ENCODE peak calls at places on chromosomes 12 and 14, in ten cellular contexts. L, M, F, P, U, D, R, B, X and I are unnamed samples. For H3K9me3 and H3K4me1, the result is how much of the 10 kb centered on the place peaks cover.

GRCh38 chr14:92969470-92970232 is 46.7 kb downstream of the CHGA start:
- DNase-seq in L (no peak), M (no peak), F (no peak), P (no peak), U (no peak), D (no peak), R (peak), B (no peak), X (no peak), I (no peak)

GRCh38 chr14:94051779-94052178 is 25.6 kb downstream of the OTUB2 start:
- DNase-seq in L (no peak), M (no peak), F (no peak), P (no peak), U (no peak), D (peak), R (no peak), B (no peak), X (no peak), I (no peak)

GRCh38 chr12:21576431-21576830 is 28.2 kb downstream of the GYS2 start:
- DNase-seq in L (no peak), M (no peak), F (no peak), P (no peak), U (no peak), D (no peak), R (no peak), B (no peak), X (no peak), I (no peak)

GRCh38 chr14:33765251-33765650 is 185.6 kb downstream of the EGLN3 start:
- DNase-seq in L (no peak), M (no peak), F (no peak), P (no peak), U (no peak), D (no peak), R (no peak), B (peak), X (no peak), I (no peak)

GRCh38 chr12:87082756-87083155 is 826.6 kb upstream of the MGAT4C start:
- DNase-seq in L (no peak), M (no peak), F (no peak), P (no peak), U (no peak), D (no peak), R (no peak), B (no peak), X (no peak), I (no peak)

GRCh38 chr12:95963104-95963503 is 20.0 kb downstream of the AMDHD1 start:
- DNase-seq in L (no peak), M (no peak), F (no peak), P (no peak), U (no peak), D (no peak), R (no peak), B (no peak), X (no peak), I (no peak)

GRCh38 chr12:98998697-98999299 is 353.7 kb downstream of the APAF1 start:
- DNase-seq in L (no peak), M (no peak), F (no peak), P (no peak), U (no peak), D (peak), R (no peak), B (no peak), X (no peak), I (no peak)

GRCh38 chr14:70257526-70257925 is 68.8 kb upstream of the SLC8A3 start:
- DNase-seq in L (no peak), M (no peak), F (peak), P (no peak), U (no peak), D (no peak), R (no peak), B (no peak), X (no peak), I (no peak)

GRCh38 chr12:99026332-99027116 is 381.4 kb downstream of the APAF1 start:
- DNase-seq in L (no peak), M (no peak), F (no peak), P (no peak), U (no peak), D (no peak), R (no peak), B (no peak), X (no peak), I (no peak)

DNA sequence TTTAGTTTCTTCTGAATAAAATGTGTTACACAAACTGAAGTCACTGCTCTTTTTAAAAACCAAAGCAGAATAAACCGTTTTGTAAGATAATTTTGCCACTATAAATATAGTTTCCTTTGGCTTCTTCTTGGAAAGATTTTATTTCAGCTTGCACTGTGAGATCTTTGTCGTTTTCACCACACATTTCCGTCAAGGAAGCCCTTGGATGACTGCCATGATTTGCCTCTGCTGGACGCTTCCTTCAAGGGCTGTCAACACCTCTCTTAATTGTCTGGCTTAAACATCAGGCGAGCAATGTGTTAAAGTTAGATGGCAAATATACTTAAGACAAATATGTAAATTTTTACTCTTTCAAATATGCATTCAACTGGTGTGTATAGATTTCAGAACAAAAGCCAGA is 624.1 kb downstream of the DIO2 start:
- DNase-seq in L (no peak), M (no peak), F (no peak), P (no peak), U (no peak), D (no peak), R (no peak), B (peak), X (no peak), I (no peak)
- H3K9me3 ChIP-seq in L (under half), M (under half), F (under half), P (under half), U (under half), D (under half), R (under half), B (under half), X (under half), I (under half)

DNA sequence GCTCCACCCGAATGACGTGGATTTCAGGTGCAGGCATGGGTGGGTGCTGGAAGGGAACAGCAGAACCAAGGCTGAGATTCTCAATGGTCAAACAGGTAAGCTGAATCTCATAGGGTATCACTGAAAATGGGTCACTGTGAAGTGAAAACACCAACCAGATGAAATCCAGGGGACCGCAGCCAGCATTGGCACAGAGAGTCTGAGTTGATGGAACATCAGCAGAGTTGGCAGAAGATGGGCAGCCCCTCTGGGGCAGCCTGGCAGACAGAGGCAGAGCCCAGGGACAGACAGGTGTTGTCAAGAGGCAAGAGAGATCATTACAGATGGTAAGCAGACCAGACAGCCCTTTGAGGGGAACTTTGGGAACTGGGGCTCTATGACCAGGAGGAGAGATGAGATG is 48.0 kb downstream of the ACTN1 start:
- DNase-seq in L (no peak), M (no peak), F (no peak), P (no peak), U (no peak), D (no peak), R (no peak), B (no peak), X (no peak), I (no peak)
- H3K27ac ChIP-seq in L (peak), M (no peak), F (peak), P (no peak), U (no peak), D (no peak), R (no peak), B (peak), X (no peak), I (no peak)

GRCh38 chr14:103058209-103059055 is 1.1 kb upstream of the CDC42BPB start:
- DNase-seq in L (peak), M (no peak), F (no peak), P (no peak), U (peak), D (no peak), R (peak), B (no peak), X (no peak), I (no peak)

GRCh38 chr14:103055693-103056092 is 1.7 kb downstream of the CDC42BPB start:
- DNase-seq in L (no peak), M (no peak), F (no peak), P (no peak), U (no peak), D (no peak), R (no peak), B (no peak), X (no peak), I (no peak)

GRCh38 chr14:103057028-103057371 is 349 bp downstream of the CDC42BPB start:
- DNase-seq in L (peak), M (no peak), F (no peak), P (no peak), U (peak), D (peak), R (no peak), B (no peak), X (peak), I (no peak)

GRCh38 chr14:103057372-103058208 is at the start of gene CDC42BPB:
- DNase-seq in L (peak), M (peak), F (peak), P (peak), U (peak), D (peak), R (peak), B (peak), X (peak), I (no peak)

GRCh38 chr14:103056322-103057027 is 874 bp downstream of the CDC42BPB start:
- DNase-seq in L (peak), M (no peak), F (peak), P (no peak), U (peak), D (peak), R (peak), B (peak), X (peak), I (no peak)
- H3K4me1 ChIP-seq in L (under half), M (under half), F (under half), P (under half), U (under half), D (under half), R (under half), B (half or more), X (under half), I (under half)

DNA sequence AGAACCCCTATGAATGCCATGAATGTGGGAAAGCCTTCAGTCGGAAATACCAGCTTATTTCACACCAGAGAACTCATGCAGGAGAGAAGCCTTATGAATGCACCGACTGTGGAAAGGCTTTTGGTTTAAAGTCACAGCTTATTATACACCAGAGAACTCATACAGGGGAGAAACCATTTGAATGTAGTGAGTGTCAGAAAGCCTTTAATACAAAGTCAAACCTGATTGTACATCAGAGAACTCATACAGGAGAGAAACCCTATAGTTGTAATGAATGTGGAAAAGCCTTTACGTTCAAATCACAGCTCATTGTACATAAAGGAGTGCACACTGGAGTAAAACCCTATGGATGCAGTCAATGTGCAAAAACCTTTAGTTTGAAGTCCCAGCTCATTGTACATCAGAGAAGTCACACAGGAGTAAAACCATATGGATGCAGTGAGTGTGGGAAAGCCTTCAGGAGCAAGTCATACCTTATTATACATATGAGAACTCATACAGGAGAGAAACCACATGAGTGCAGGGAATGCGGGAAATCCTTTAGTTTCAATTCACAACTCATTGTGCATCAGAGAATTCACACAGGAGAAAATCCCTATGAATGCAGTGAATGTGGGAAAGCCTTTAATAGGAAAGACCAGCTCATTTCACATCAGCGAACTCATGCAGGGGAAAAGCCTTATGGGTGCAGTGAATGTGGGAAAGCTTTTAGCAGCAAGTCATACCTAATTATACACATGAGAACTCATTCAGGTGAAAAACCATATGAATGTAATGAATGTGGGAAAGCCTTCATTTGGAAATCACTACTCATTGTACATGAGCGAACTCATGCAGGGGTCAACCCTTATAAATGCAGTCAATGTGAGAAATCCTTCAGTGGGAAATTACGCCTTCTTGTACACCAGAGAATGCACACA is 22.3 kb downstream of the ZNF268 start:
- DNase-seq in L (no peak), M (no peak), F (no peak), P (peak), U (no peak), D (no peak), R (no peak), B (no peak), X (no peak), I (no peak)
- H3K9me3 ChIP-seq in L (half or more), M (half or more), F (half or more), P (half or more), U (half or more), D (half or more), R (under half), B (under half), X (under half), I (under half)

GRCh38 chr12:76876696-76877229 is 2.1 kb downstream of the CSRP2 start:
- DNase-seq in L (no peak), M (no peak), F (no peak), P (no peak), U (no peak), D (no peak), R (no peak), B (no peak), X (no peak), I (peak)

GRCh38 chr12:76871751-76872150 is 7.1 kb downstream of the CSRP2 start:
- DNase-seq in L (no peak), M (no peak), F (no peak), P (no peak), U (no peak), D (no peak), R (no peak), B (no peak), X (no peak), I (no peak)

GRCh38 chr12:76872415-76872814 is 6.4 kb downstream of the CSRP2 start:
- DNase-seq in L (no peak), M (no peak), F (no peak), P (no peak), U (no peak), D (no peak), R (no peak), B (no peak), X (no peak), I (no peak)

GRCh38 chr12:76874027-76874426 is 4.8 kb downstream of the CSRP2 start:
- DNase-seq in L (no peak), M (no peak), F (no peak), P (no peak), U (no peak), D (no peak), R (no peak), B (no peak), X (no peak), I (no peak)

DNA sequence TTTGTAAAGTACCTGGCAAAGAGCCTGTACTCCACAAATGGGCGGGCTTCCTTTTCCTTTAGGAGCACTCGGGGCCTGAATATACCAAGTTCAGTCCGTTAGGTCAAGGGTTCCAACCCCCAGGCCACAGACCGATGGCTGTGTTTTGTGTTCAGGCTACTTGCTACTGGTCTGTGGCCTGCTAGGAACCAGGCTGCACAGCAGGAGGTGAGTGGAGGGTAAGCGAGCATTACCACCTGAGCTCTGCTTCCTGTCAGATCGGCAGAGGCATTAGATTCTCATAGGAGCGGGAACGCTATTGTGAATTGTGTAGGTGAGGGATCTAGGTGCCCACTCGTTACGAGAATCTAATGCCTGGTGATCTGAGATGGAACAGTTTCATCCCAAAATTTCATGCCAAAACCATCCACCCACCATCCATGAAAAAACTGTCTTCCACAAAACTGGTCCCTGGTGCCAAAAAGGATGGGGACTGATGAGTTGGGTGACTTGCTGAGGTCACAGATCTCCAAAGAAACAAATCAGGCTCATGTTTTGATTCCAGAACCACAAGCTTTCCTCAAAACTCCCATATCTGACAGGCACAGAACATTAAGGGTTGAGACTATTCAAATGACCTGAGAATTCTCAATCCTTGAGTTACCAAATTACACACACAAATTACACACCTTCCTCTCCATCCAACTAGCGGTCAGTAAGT is 4.2 kb downstream of the CSRP2 start:
- DNase-seq in L (no peak), M (no peak), F (no peak), P (no peak), U (no peak), D (no peak), R (no peak), B (no peak), X (no peak), I (no peak)
- H3K27ac ChIP-seq in L (no peak), M (no peak), F (no peak), P (no peak), U (no peak), D (no peak), R (no peak), B (no peak), X (no peak), I (no peak)

GRCh38 chr14:58629273-58629672 is 8.5 kb upstream of the DACT1 start:
- DNase-seq in L (no peak), M (no peak), F (no peak), P (no peak), U (no peak), D (no peak), R (no peak), B (no peak), X (no peak), I (no peak)
- H3K4me1 ChIP-seq in L (under half), M (under half), F (under half), P (under half), U (under half), D (under half), R (under half), B (under half), X (under half), I (under half)

DNA sequence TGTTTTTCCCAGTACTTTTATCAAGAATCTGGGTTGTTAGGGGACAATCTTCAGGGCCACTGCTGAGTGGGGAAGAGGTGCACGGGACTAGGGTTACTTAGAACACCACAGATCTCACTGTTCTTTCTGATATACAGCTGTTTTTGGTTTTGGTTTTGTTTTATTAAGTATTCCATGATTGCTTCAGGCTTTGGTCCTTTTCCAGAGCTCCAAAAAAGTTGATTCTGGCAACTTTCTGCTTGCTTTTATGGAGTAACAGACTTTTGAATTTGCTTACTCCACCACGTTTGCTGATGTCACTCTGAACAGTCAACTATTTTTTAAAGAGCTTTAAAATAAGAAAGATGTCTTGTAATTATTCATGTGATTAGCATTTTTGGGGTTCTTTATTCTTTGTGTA is 368.1 kb upstream of the FOXG1 start:
- DNase-seq in L (no peak), M (no peak), F (no peak), P (no peak), U (no peak), D (no peak), R (no peak), B (no peak), X (no peak), I (no peak)
- H3K9me3 ChIP-seq in L (under half), M (under half), F (under half), P (under half), U (under half), D (under half), R (under half), B (under half), X (under half), I (under half)